ENCODE peak calls at places on chromosome 12, in four cellular contexts. Y, K, L and B are unnamed samples.

GRCh38 chr12:29317556-29318363 is 63.2 kb downstream of the ERGIC2 start:
- DNase-seq in L (peak), Y (peak), K (peak), B (peak)

GRCh38 chr12:105334001-105334400 is 3.5 kb downstream of the C12orf75 start:
- DNase-seq in K (no peak), L (no peak), Y (peak), B (no peak)

GRCh38 chr12:6335451-6336078 is 6.3 kb downstream of the TNFRSF1A start:
- DNase-seq in K (peak), Y (peak), L (no peak), B (peak)

GRCh38 chr12:8696402-8697100 is 1.2 kb upstream of the RIMKLB start:
- DNase-seq in Y (no peak), L (no peak), K (no peak), B (no peak)

GRCh38 chr12:121638298-121639202 is 12.2 kb downstream of the ORAI1 start:
- DNase-seq in Y (no peak), K (no peak), L (no peak), B (no peak)

GRCh38 chr12:19186722-19187661 is 57.5 kb downstream of the PLEKHA5 start:
- DNase-seq in L (peak), Y (peak), K (peak), B (peak)

GRCh38 chr12:31897791-31898503 is 61.3 kb upstream of the RESF1 start:
- DNase-seq in Y (no peak), L (no peak), K (peak), B (peak)

GRCh38 chr12:5511644-5512584 is 80.0 kb downstream of the NTF3 start:
- DNase-seq in L (no peak), K (peak), Y (peak), B (no peak)

GRCh38 chr12:75717902-75718301 is 206.5 kb upstream of the KRR1 start:
- DNase-seq in Y (no peak), K (no peak), L (no peak), B (no peak)

GRCh38 chr12:128381537-128381936 is 114.6 kb downstream of the TMEM132C start:
- DNase-seq in Y (no peak), K (no peak), L (no peak), B (peak)

GRCh38 chr12:1375323-1375722 is 219.1 kb downstream of the FBXL14 start:
- DNase-seq in K (no peak), Y (no peak), L (no peak), B (no peak)

GRCh38 chr12:124565071-124565491 is 2.3 kb downstream of the NCOR2 start:
- DNase-seq in K (peak), L (no peak), Y (peak), B (no peak)

GRCh38 chr12:29148958-29149690 is at the start of gene FAR2:
- DNase-seq in L (peak), K (peak), Y (peak), B (no peak)

GRCh38 chr12:131323879-131324278 is 370.2 kb downstream of the ADGRD1 start:
- DNase-seq in Y (no peak), L (no peak), K (no peak), B (no peak)

GRCh38 chr12:125773033-125773432 is 707.8 kb downstream of the AACS start:
- DNase-seq in K (no peak), Y (no peak), L (peak), B (peak)

GRCh38 chr12:24728366-24728765 is 220.5 kb downstream of the BCAT1 start:
- DNase-seq in K (no peak), Y (peak), L (no peak), B (peak)

GRCh38 chr12:23621910-23622309 is 327.6 kb downstream of the SOX5 start:
- DNase-seq in Y (no peak), K (no peak), L (no peak), B (no peak)

GRCh38 chr12:51323317-51323960 is 535 bp downstream of the BIN2 start:
- DNase-seq in Y (no peak), K (no peak), L (no peak), B (no peak)

GRCh38 chr12:88202500-88202899 is 60.4 kb downstream of the TMTC3 start:
- DNase-seq in Y (peak), K (no peak), L (no peak), B (no peak)

GRCh38 chr12:65229441-65229840 is 49.0 kb upstream of the MSRB3 start:
- DNase-seq in L (no peak), Y (no peak), K (no peak), B (no peak)

GRCh38 chr12:4274960-4275868 is 1.7 kb downstream of the CCND2 start:
- DNase-seq in L (no peak), K (peak), Y (peak), B (no peak)

GRCh38 chr12:64147860-64148259 is 74.2 kb downstream of the KICS2 start:
- DNase-seq in Y (no peak), L (no peak), K (no peak), B (no peak)

GRCh38 chr12:127271776-127272175 is 995.2 kb upstream of the TMEM132C start:
- DNase-seq in L (no peak), K (no peak), Y (no peak), B (no peak)

GRCh38 chr12:26750531-26751171 is 82.3 kb downstream of the ITPR2 start:
- DNase-seq in K (no peak), Y (no peak), L (no peak), B (no peak)

GRCh38 chr12:93381183-93381975 is 3.7 kb downstream of the NUDT4 start:
- DNase-seq in K (no peak), L (no peak), Y (no peak), B (no peak)

GRCh38 chr12:26113194-26113654 is 11.6 kb downstream of the BHLHE41 start:
- DNase-seq in Y (no peak), K (no peak), L (no peak), B (peak)

GRCh38 chr12:42564540-42564939 is 25.0 kb downstream of the PRICKLE1 start:
- DNase-seq in L (no peak), Y (peak), K (peak), B (no peak)